ENCODE peak calls at places on chromosomes 1 and 21, in four cellular contexts. J, A, N and P are unnamed samples.
A peak's percentile ranks its signal among the peaks of the same experiment; 100 is the strongest.

GRCh38 chr1:240366636-240367035 is 245.3 kb downstream of the GREM2 start:
- DNase-seq in A (no peak), J (no peak), N (no peak), P (no peak)

GRCh38 chr1:113074237-113074636 is 1.2 kb downstream of the LRIG2 start:
- DNase-seq in N (no peak), J (peak; percentile 14), A (no peak), P (no peak)

GRCh38 chr1:44609412-44609767 is 64.9 kb downstream of the TMEM53 start:
- DNase-seq in J (peak; percentile 60), A (no peak), N (no peak), P (peak; percentile 70)

GRCh38 chr1:211547710-211548109 is 31.3 kb downstream of the SLC30A1 start:
- DNase-seq in J (no peak), N (no peak), A (no peak), P (no peak)

GRCh38 chr1:33060579-33061083 is 20.3 kb upstream of the AZIN2 start:
- DNase-seq in A (no peak), J (peak; percentile 96), N (no peak), P (no peak)

GRCh38 chr1:7847599-7847998 is 5.3 kb downstream of the UTS2 start:
- DNase-seq in J (peak; percentile 66), N (no peak), A (no peak), P (no peak)

GRCh38 chr1:10796029-10796944 is at the start of gene CASZ1:
- DNase-seq in N (peak; percentile 93), A (no peak), J (peak; percentile 88), P (peak; percentile 96)

GRCh38 chr1:178310685-178311105 is 186.1 kb downstream of the CLEC20A start:
- DNase-seq in A (no peak), J (peak; percentile 88), N (peak; percentile 62), P (peak; percentile 74)

GRCh38 chr1:234114648-234115307 is 210.3 kb downstream of the SLC35F3 start:
- DNase-seq in A (no peak), N (peak; percentile 36), J (peak; percentile 74), P (peak; percentile 67)

GRCh38 chr1:78367700-78368099 is 123.1 kb upstream of the PTGFR start:
- DNase-seq in J (no peak), A (no peak), N (no peak), P (no peak)

GRCh38 chr1:160808289-160808688 is 12.3 kb downstream of the LY9 start:
- DNase-seq in N (no peak), J (no peak), A (no peak), P (no peak)

GRCh38 chr21:42443876-42444744 is 40.4 kb downstream of the UBASH3A start:
- DNase-seq in J (no peak), N (no peak), A (no peak), P (peak; percentile 2)

GRCh38 chr1:28170036-28170596 is 6.4 kb downstream of the PTAFR start:
- DNase-seq in A (no peak), J (no peak), N (no peak), P (no peak)

GRCh38 chr1:243549108-243549507 is 293.3 kb downstream of the SDCCAG8 start:
- DNase-seq in N (no peak), J (peak; percentile 82), A (no peak), P (no peak)

GRCh38 chr1:188061881-188062280 is 1233.1 kb downstream of the PLA2G4A start:
- DNase-seq in A (no peak), N (no peak), J (no peak), P (no peak)

GRCh38 chr1:180270767-180271639 is 40.9 kb downstream of the LHX4 start:
- DNase-seq in J (peak; percentile 70), N (no peak), A (no peak), P (no peak)

GRCh38 chr1:52603301-52603675 is 1.1 kb downstream of the GPX7 start:
- DNase-seq in A (no peak), J (no peak), N (no peak), P (no peak)